ENCODE peak calls at places on chromosomes 12 and 14, in four cellular contexts. J is HepG2, Z is GM12878, N is H1. H is an unnamed sample. For H3K4me1, the result is how much of the 10 kb centered on the place peaks cover.

GRCh38 chr14:63666326-63666725 is 24.7 kb upstream of the WDR89 start:
- DNase-seq in N (no peak), Z (no peak), J (no peak), H (no peak)

GRCh38 chr12:4320287-4320858 is 640 bp upstream of the TIGAR start:
- DNase-seq in Z (no peak), N (no peak), J (no peak), H (no peak)

GRCh38 chr12:95218852-95219171 is 1.2 kb downstream of the VEZT start:
- DNase-seq in Z (no peak), N (no peak), J (no peak), H (no peak)

GRCh38 chr14:33814010-33814409 is 136.9 kb downstream of the EGLN3 start:
- DNase-seq in N (no peak), J (no peak), Z (no peak), H (no peak)

GRCh38 chr12:83052890-83053541 is 366.3 kb downstream of the TMTC2 start:
- DNase-seq in N (no peak), Z (no peak), J (no peak), H (no peak)

GRCh38 chr12:8692573-8692972 is 5.2 kb upstream of the RIMKLB start:
- DNase-seq in J (no peak), Z (no peak), N (peak), H (peak)

GRCh38 chr14:95302667-95303066 is 17.0 kb downstream of the CLMN start:
- DNase-seq in N (no peak), Z (no peak), J (no peak), H (no peak)

GRCh38 chr12:29191267-29191889 is 42.3 kb downstream of the FAR2 start:
- DNase-seq in N (no peak), J (no peak), Z (no peak), H (no peak)

GRCh38 chr12:54360717-54361456 is 3.4 kb downstream of the GPR84 start:
- DNase-seq in N (peak), Z (no peak), J (peak), H (peak)

GRCh38 chr14:71658261-71658860 is 273.9 kb upstream of the RGS6 start:
- DNase-seq in Z (no peak), J (no peak), N (no peak), H (no peak)

GRCh38 chr12:95755236-95755865 is 35.2 kb downstream of the NTN4 start:
- DNase-seq in J (no peak), N (no peak), Z (no peak), H (no peak)

GRCh38 chr12:42143401-42144173 is 1.1 kb downstream of the GXYLT1 start:
- DNase-seq in Z (no peak), J (no peak), N (no peak), H (no peak)

GRCh38 chr12:45209784-45210183 is 6.1 kb upstream of the ANO6 start:
- DNase-seq in J (no peak), N (no peak), Z (no peak), H (no peak)

GRCh38 chr14:46368275-46368674 is 283.3 kb downstream of the RPL10L start:
- DNase-seq in J (no peak), Z (no peak), N (no peak), H (no peak)

GRCh38 chr12:58142991-58143390 is 201.6 kb downstream of the ATP23 start:
- DNase-seq in Z (no peak), J (no peak), N (no peak), H (no peak)

GRCh38 chr12:121581681-121582439 is 1.0 kb upstream of the KDM2B start:
- DNase-seq in Z (no peak), J (no peak), N (no peak), H (no peak)

GRCh38 chr12:15770021-15770420 is 19.2 kb downstream of the EPS8 start:
- DNase-seq in Z (no peak), J (no peak), N (no peak), H (no peak)

GRCh38 chr14:36512585-36513003 is 7.4 kb downstream of the NKX2-1 start:
- DNase-seq in Z (no peak), N (no peak), J (no peak), H (no peak)

GRCh38 chr12:122423258-122424165 is 1.0 kb upstream of the CLIP1 start:
- DNase-seq in N (peak), J (peak), Z (no peak), H (peak)

GRCh38 chr12:113222730-113223531 is 1.7 kb downstream of the TPCN1 start:
- DNase-seq in N (no peak), Z (no peak), J (peak), H (no peak)

GRCh38 chr14:29710015-29710414 is 217.6 kb downstream of the PRKD1 start:
- DNase-seq in Z (no peak), J (no peak), N (no peak), H (no peak)

GRCh38 chr12:124774462-124775167 is 89.0 kb downstream of the SCARB1 start:
- DNase-seq in Z (peak), N (no peak), J (no peak), H (no peak)

GRCh38 chr12:27009926-27010325 is 4.3 kb downstream of the TM7SF3 start:
- DNase-seq in N (no peak), J (no peak), Z (no peak), H (no peak)

GRCh38 chr14:90678420-90678819 is 137.8 kb downstream of the TTC7B start:
- DNase-seq in Z (no peak), J (no peak), N (no peak), H (no peak)

GRCh38 chr12:12428961-12429657 is 72.2 kb downstream of the BORCS5 start:
- DNase-seq in N (no peak), J (no peak), Z (no peak), H (no peak)

GRCh38 chr12:99087278-99087677 is 442.2 kb downstream of the APAF1 start:
- DNase-seq in Z (no peak), N (no peak), J (no peak), H (peak)

GRCh38 chr14:68783408-68784297 is 9.2 kb downstream of the ZFP36L1 start:
- DNase-seq in J (peak), N (peak), Z (no peak), H (no peak)
- H3K4me1 ChIP-seq in J (half or more), N (under half), Z (under half), H (under half)

GRCh38 chr12:76623929-76624328 is 64.4 kb upstream of the OSBPL8 start:
- DNase-seq in Z (no peak), N (no peak), J (no peak), H (no peak)

GRCh38 chr12:76622351-76622750 is 62.8 kb upstream of the OSBPL8 start:
- DNase-seq in N (no peak), J (no peak), Z (no peak), H (no peak)

GRCh38 chr12:76618031-76618430 is 58.5 kb upstream of the OSBPL8 start:
- DNase-seq in J (no peak), Z (no peak), N (no peak), H (no peak)

GRCh38 chr12:76622915-76623314 is 63.3 kb upstream of the OSBPL8 start:
- DNase-seq in Z (no peak), J (no peak), N (no peak), H (no peak)

GRCh38 chr12:76621582-76622024 is 62.0 kb upstream of the OSBPL8 start:
- DNase-seq in J (peak), N (peak), Z (peak), H (peak)
- TF ChIP-seq SUZ12 in J (no peak), N (no peak), Z (no peak), H (no peak)

DNA sequence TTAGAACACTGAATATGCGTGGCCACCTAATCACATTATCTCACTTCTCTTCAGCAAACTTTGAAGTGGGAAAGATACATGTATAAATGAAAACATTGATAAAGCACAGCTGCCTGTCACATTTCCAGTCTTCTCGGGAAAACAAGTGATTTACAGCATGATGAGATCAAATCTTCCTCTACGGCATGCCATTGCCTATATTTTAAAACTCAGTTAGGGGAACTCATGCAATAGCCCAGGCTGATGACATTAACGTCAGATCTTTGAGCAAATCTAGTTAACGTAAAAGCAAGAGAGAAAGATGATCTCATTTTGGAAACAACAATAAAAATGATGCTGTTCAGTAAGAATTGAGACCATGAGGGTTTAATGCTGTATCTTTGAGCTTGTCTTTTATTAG is 373.4 kb upstream of the DCN start:
- DNase-seq in J (no peak), N (no peak), Z (no peak), H (no peak)
- H3K4me1 ChIP-seq in J (under half), N (under half), Z (under half), H (under half)

GRCh38 chr12:10672231-10672868 is 1.5 kb downstream of the STYK1 start:
- DNase-seq in J (no peak), Z (no peak), N (no peak), H (no peak)
- TF ChIP-seq SUZ12 in J (no peak), Z (no peak), N (no peak), H (no peak)

GRCh38 chr14:26323781-26324363 is 274.0 kb downstream of the NOVA1 start:
- DNase-seq in Z (no peak), J (no peak), N (no peak), H (no peak)
- H3K4me1 ChIP-seq in Z (under half), J (under half), N (under half), H (under half)

GRCh38 chr12:56116267-56117081 is at the start of gene RPL41:
- DNase-seq in J (peak), N (peak), Z (peak), H (peak)
- TF ChIP-seq SUZ12 in J (peak), N (no peak), Z (no peak), H (no peak)

GRCh38 chr14:54629635-54630360 is 62.9 kb downstream of the SAMD4A start:
- DNase-seq in Z (no peak), J (no peak), N (no peak), H (no peak)

GRCh38 chr14:54629183-54629582 is 62.3 kb downstream of the SAMD4A start:
- DNase-seq in Z (no peak), N (no peak), J (no peak), H (no peak)

GRCh38 chr14:54625158-54625557 is 58.2 kb downstream of the SAMD4A start:
- DNase-seq in Z (no peak), J (no peak), N (no peak), H (no peak)

GRCh38 chr14:54627325-54627717 is 60.4 kb downstream of the SAMD4A start:
- DNase-seq in N (no peak), J (no peak), Z (no peak), H (no peak)

GRCh38 chr14:54627718-54628345 is 60.9 kb downstream of the SAMD4A start:
- DNase-seq in Z (peak), N (no peak), J (no peak), H (no peak)
- H3K4me1 ChIP-seq in Z (under half), N (under half), J (half or more), H (under half)

DNA sequence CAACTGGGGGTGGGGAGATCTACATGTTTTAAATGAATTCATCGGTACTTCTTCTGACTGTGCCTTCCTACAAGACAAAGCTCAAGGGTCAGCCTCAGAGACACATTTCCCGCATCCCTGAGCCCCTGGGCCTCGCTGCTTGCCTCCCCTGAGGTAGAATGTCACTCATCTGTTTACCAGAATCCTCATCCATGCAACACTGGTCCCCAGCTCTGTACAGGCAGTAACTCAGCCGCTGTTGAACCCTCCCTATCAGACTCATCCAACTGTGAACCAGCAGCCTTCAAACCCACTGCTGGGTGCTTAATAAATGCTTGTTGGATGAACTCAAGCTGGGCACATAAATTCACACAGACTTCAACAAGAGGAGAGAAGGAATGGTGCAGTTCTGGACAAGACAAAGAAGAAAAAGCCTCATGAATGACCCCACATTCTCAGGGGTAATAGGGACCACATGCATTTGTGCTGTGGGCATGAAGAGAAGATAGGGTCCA is 6.1 kb downstream of the NT5DC3 start:
- DNase-seq in J (no peak), N (no peak), Z (no peak), H (no peak)
- TF ChIP-seq SUZ12 in J (no peak), N (no peak), Z (no peak), H (no peak)

H was measured in NT2/D1.